ENCODE peak calls at places on chromosomes 3 and 15, in nine cellular contexts. One of them, this sample, is unnamed.

GRCh38 chr3:24588568-24588967 is 93.9 kb upstream of the THRB start:
- DNase-seq in neuronal stem cell: no peak
- DNase-seq in K562: no peak
- DNase-seq in heart right ventricle: no peak
- DNase-seq in HCT116: no peak
- DNase-seq in uterus: no peak
- DNase-seq in mucosa of descending colon: no peak
- DNase-seq in A549: no peak
- DNase-seq in heart left ventricle: no peak
- DNase-seq in this sample: no peak

GRCh38 chr15:49644364-49644794 is 23.5 kb downstream of the DTWD1 start:
- DNase-seq in neuronal stem cell: no peak
- DNase-seq in K562: peak; percentile 6
- DNase-seq in heart right ventricle: no peak
- DNase-seq in HCT116: no peak
- DNase-seq in uterus: peak; percentile 31
- DNase-seq in mucosa of descending colon: no peak
- DNase-seq in A549: no peak
- DNase-seq in heart left ventricle: no peak
- DNase-seq in this sample: no peak

GRCh38 chr15:45187894-45188830 is at the start of gene SHF:
- DNase-seq in neuronal stem cell: peak; percentile 71
- DNase-seq in K562: peak; percentile 50
- DNase-seq in heart right ventricle: peak; percentile 64
- DNase-seq in HCT116: no peak
- DNase-seq in uterus: peak; percentile 86
- DNase-seq in mucosa of descending colon: peak; percentile 61
- DNase-seq in A549: peak; percentile 18
- DNase-seq in heart left ventricle: peak; percentile 61
- DNase-seq in this sample: no peak

GRCh38 chr3:129065727-129066087 is 5.1 kb downstream of the GP9 start:
- DNase-seq in neuronal stem cell: no peak
- DNase-seq in K562: no peak
- DNase-seq in heart right ventricle: no peak
- DNase-seq in HCT116: no peak
- DNase-seq in uterus: no peak
- DNase-seq in mucosa of descending colon: peak; percentile 66
- DNase-seq in A549: no peak
- DNase-seq in heart left ventricle: no peak
- DNase-seq in this sample: no peak

GRCh38 chr3:8653800-8654408 is 9.3 kb upstream of the SSUH2 start:
- DNase-seq in neuronal stem cell: no peak
- DNase-seq in K562: no peak
- DNase-seq in heart right ventricle: no peak
- DNase-seq in HCT116: no peak
- DNase-seq in uterus: no peak
- DNase-seq in mucosa of descending colon: no peak
- DNase-seq in A549: no peak
- DNase-seq in heart left ventricle: no peak
- DNase-seq in this sample: no peak

GRCh38 chr15:29638781-29639180 is 183.5 kb downstream of the TJP1 start:
- DNase-seq in neuronal stem cell: no peak
- DNase-seq in K562: no peak
- DNase-seq in heart right ventricle: no peak
- DNase-seq in HCT116: peak; percentile 22
- DNase-seq in uterus: no peak
- DNase-seq in mucosa of descending colon: no peak
- DNase-seq in A549: no peak
- DNase-seq in heart left ventricle: no peak
- DNase-seq in this sample: no peak

GRCh38 chr3:135762188-135762853 is 203.2 kb upstream of the PPP2R3A start:
- DNase-seq in neuronal stem cell: no peak
- DNase-seq in K562: peak; percentile 2
- DNase-seq in heart right ventricle: no peak
- DNase-seq in HCT116: no peak
- DNase-seq in uterus: no peak
- DNase-seq in mucosa of descending colon: no peak
- DNase-seq in A549: no peak
- DNase-seq in heart left ventricle: no peak
- DNase-seq in this sample: no peak

GRCh38 chr3:136404056-136404455 is 153.9 kb downstream of the PCCB start:
- DNase-seq in neuronal stem cell: no peak
- DNase-seq in K562: no peak
- DNase-seq in heart right ventricle: no peak
- DNase-seq in HCT116: no peak
- DNase-seq in uterus: no peak
- DNase-seq in mucosa of descending colon: no peak
- DNase-seq in A549: no peak
- DNase-seq in heart left ventricle: no peak
- DNase-seq in this sample: no peak

GRCh38 chr3:88595025-88595424 is 445.3 kb downstream of the C3orf38 start:
- DNase-seq in neuronal stem cell: no peak
- DNase-seq in K562: no peak
- DNase-seq in heart right ventricle: no peak
- DNase-seq in HCT116: no peak
- DNase-seq in uterus: no peak
- DNase-seq in mucosa of descending colon: no peak
- DNase-seq in A549: no peak
- DNase-seq in heart left ventricle: no peak
- DNase-seq in this sample: no peak

GRCh38 chr3:15858547-15859506 is 61.0 kb upstream of the ANKRD28 start:
- DNase-seq in neuronal stem cell: peak; percentile 30
- DNase-seq in K562: peak; percentile 84
- DNase-seq in heart right ventricle: peak; percentile 36
- DNase-seq in HCT116: no peak
- DNase-seq in uterus: peak; percentile 22
- DNase-seq in mucosa of descending colon: peak; percentile 74
- DNase-seq in A549: peak; percentile 41
- DNase-seq in heart left ventricle: peak; percentile 35
- DNase-seq in this sample: no peak

GRCh38 chr15:33126559-33127290 is 67.8 kb downstream of the FMN1 start:
- DNase-seq in neuronal stem cell: no peak
- DNase-seq in K562: peak; percentile 24
- DNase-seq in heart right ventricle: peak; percentile 29
- DNase-seq in HCT116: peak; percentile 72
- DNase-seq in uterus: peak; percentile 24
- DNase-seq in mucosa of descending colon: peak; percentile 93
- DNase-seq in A549: peak; percentile 70
- DNase-seq in heart left ventricle: peak; percentile 74
- DNase-seq in this sample: peak; percentile 45

GRCh38 chr3:129618901-129619671 is 12.6 kb upstream of the PLXND1 start:
- DNase-seq in neuronal stem cell: no peak
- DNase-seq in K562: no peak
- DNase-seq in heart right ventricle: peak; percentile 37
- DNase-seq in HCT116: no peak
- DNase-seq in uterus: no peak
- DNase-seq in mucosa of descending colon: no peak
- DNase-seq in A549: no peak
- DNase-seq in heart left ventricle: peak; percentile 49
- DNase-seq in this sample: no peak

GRCh38 chr15:27219636-27220035 is 248.7 kb downstream of the GABRG3 start:
- DNase-seq in neuronal stem cell: no peak
- DNase-seq in K562: no peak
- DNase-seq in heart right ventricle: no peak
- DNase-seq in HCT116: no peak
- DNase-seq in uterus: no peak
- DNase-seq in mucosa of descending colon: no peak
- DNase-seq in A549: no peak
- DNase-seq in heart left ventricle: no peak
- DNase-seq in this sample: no peak

GRCh38 chr3:42749753-42750231 is 23.3 kb downstream of the CCDC13 start:
- DNase-seq in neuronal stem cell: no peak
- DNase-seq in K562: peak; percentile 63
- DNase-seq in heart right ventricle: no peak
- DNase-seq in HCT116: no peak
- DNase-seq in uterus: no peak
- DNase-seq in mucosa of descending colon: no peak
- DNase-seq in A549: no peak
- DNase-seq in heart left ventricle: no peak
- DNase-seq in this sample: no peak

GRCh38 chr15:58582150-58582549 is 150.4 kb downstream of the LIPC start:
- DNase-seq in neuronal stem cell: no peak
- DNase-seq in K562: no peak
- DNase-seq in heart right ventricle: no peak
- DNase-seq in HCT116: no peak
- DNase-seq in uterus: no peak
- DNase-seq in mucosa of descending colon: no peak
- DNase-seq in A549: no peak
- DNase-seq in heart left ventricle: no peak
- DNase-seq in this sample: no peak

GRCh38 chr3:138038725-138039462 is 28.9 kb downstream of the CLDN18 start:
- DNase-seq in neuronal stem cell: no peak
- DNase-seq in K562: no peak
- DNase-seq in heart right ventricle: no peak
- DNase-seq in HCT116: no peak
- DNase-seq in uterus: no peak
- DNase-seq in mucosa of descending colon: no peak
- DNase-seq in A549: no peak
- DNase-seq in heart left ventricle: no peak
- DNase-seq in this sample: no peak

GRCh38 chr3:62665627-62666433 is 209.4 kb downstream of the CADPS start:
- DNase-seq in neuronal stem cell: peak; percentile 80
- DNase-seq in K562: peak; percentile 50
- DNase-seq in heart right ventricle: peak; percentile 64
- DNase-seq in HCT116: peak; percentile 26
- DNase-seq in uterus: no peak
- DNase-seq in mucosa of descending colon: peak; percentile 90
- DNase-seq in A549: peak; percentile 44
- DNase-seq in heart left ventricle: peak; percentile 42
- DNase-seq in this sample: peak; percentile 7

DNA sequence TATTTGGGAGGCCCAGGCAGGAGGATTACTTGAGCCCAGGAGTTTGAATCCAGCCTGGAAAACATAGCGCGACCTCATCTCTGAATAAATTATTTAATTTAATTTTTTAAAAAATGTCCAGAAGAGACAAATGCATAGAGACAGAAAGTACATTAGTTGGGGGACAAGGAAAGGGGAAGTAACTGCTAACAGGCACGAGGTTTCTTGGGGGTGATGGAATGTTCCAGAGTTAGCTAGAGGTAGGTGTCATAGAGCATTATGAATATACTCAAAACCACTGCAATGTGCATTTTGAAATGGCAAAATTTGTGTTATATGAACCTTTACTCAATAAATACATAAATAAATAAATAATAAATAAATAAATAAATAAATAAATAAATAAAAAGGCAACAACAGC is 31.7 kb upstream of the CYP11A1 start:
- DNase-seq in neuronal stem cell: no peak
- DNase-seq in K562: no peak
- DNase-seq in heart right ventricle: no peak
- DNase-seq in HCT116: no peak
- DNase-seq in uterus: no peak
- DNase-seq in mucosa of descending colon: no peak
- DNase-seq in A549: no peak
- DNase-seq in heart left ventricle: no peak
- DNase-seq in this sample: no peak
- H3K4me1 ChIP-seq in neuronal stem cell: peaks cover 8% of the 10 kb centered on the region
- H3K4me1 ChIP-seq in K562: peaks cover 67% of the 10 kb centered on the region
- H3K4me1 ChIP-seq in heart right ventricle: peaks cover 16% of the 10 kb centered on the region
- H3K4me1 ChIP-seq in HCT116: peaks cover 69% of the 10 kb centered on the region
- H3K4me1 ChIP-seq in uterus: no peaks in the 10 kb centered on the region
- H3K4me1 ChIP-seq in mucosa of descending colon: peaks cover 6% of the 10 kb centered on the region
- H3K4me1 ChIP-seq in A549: peaks cover 22% of the 10 kb centered on the region
- H3K4me1 ChIP-seq in heart left ventricle: peaks cover 12% of the 10 kb centered on the region
- H3K4me1 ChIP-seq in this sample: no peaks in the 10 kb centered on the region

GRCh38 chr3:83011471-83011870 is 1250.0 kb upstream of the GBE1 start:
- DNase-seq in neuronal stem cell: no peak
- DNase-seq in K562: no peak
- DNase-seq in heart right ventricle: no peak
- DNase-seq in HCT116: no peak
- DNase-seq in uterus: no peak
- DNase-seq in mucosa of descending colon: no peak
- DNase-seq in A549: no peak
- DNase-seq in heart left ventricle: no peak
- DNase-seq in this sample: no peak
- H3K4me1 ChIP-seq in neuronal stem cell: no peaks in the 10 kb centered on the region
- H3K4me1 ChIP-seq in K562: no peaks in the 10 kb centered on the region
- H3K4me1 ChIP-seq in heart right ventricle: no peaks in the 10 kb centered on the region
- H3K4me1 ChIP-seq in HCT116: no peaks in the 10 kb centered on the region
- H3K4me1 ChIP-seq in uterus: no peaks in the 10 kb centered on the region
- H3K4me1 ChIP-seq in mucosa of descending colon: no peaks in the 10 kb centered on the region
- H3K4me1 ChIP-seq in A549: no peaks in the 10 kb centered on the region
- H3K4me1 ChIP-seq in heart left ventricle: no peaks in the 10 kb centered on the region
- H3K4me1 ChIP-seq in this sample: no peaks in the 10 kb centered on the region

DNA sequence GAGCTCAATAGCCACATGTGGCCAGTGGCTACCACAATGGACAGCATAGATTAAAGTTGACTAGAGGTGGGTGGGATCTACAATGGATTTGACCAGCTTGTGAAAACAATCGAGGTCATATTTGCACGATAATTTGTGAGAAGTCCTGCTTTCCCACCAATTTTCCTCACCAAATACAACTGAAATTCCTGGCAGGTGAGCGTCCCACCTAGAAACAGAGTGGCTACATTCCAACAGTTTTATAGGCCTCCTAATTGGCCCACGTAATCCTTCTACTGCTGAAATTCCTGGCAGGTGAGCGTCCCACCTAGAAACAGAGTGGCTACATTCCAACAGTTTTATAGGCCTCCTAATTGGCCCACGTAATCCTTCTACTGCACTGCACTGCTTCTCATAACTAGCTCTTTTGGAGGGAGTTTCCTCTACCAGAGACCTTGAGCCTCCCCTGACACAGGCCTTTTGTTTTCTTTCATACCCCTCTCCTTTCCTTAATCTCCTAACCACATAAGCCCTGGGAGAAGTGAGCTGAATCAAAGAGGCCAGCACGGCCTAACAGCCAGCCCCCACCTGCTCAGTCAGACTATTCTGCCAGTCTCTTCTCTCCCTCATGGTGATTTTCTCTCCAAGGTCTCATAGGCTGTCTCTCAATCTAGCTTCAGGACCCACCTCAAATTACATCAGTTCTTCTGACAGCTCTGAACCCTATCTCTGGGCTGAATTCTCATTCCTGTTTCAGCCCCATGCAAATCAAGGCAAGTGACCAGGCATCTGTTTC is 80.2 kb downstream of the BFSP2 start:
- DNase-seq in neuronal stem cell: no peak
- DNase-seq in K562: no peak
- DNase-seq in heart right ventricle: no peak
- DNase-seq in HCT116: peak; percentile 79
- DNase-seq in uterus: no peak
- DNase-seq in mucosa of descending colon: peak; percentile 62
- DNase-seq in A549: no peak
- DNase-seq in heart left ventricle: no peak
- DNase-seq in this sample: no peak
- H3K4me1 ChIP-seq in neuronal stem cell: peaks cover 21% of the 10 kb centered on the region
- H3K4me1 ChIP-seq in K562: no peaks in the 10 kb centered on the region
- H3K4me1 ChIP-seq in heart right ventricle: peaks cover 3% of the 10 kb centered on the region
- H3K4me1 ChIP-seq in HCT116: peaks cover 13% of the 10 kb centered on the region
- H3K4me1 ChIP-seq in uterus: no peaks in the 10 kb centered on the region
- H3K4me1 ChIP-seq in mucosa of descending colon: peaks cover 10% of the 10 kb centered on the region
- H3K4me1 ChIP-seq in A549: no peaks in the 10 kb centered on the region
- H3K4me1 ChIP-seq in heart left ventricle: peaks cover 3% of the 10 kb centered on the region
- H3K4me1 ChIP-seq in this sample: peaks cover 7% of the 10 kb centered on the region

DNA sequence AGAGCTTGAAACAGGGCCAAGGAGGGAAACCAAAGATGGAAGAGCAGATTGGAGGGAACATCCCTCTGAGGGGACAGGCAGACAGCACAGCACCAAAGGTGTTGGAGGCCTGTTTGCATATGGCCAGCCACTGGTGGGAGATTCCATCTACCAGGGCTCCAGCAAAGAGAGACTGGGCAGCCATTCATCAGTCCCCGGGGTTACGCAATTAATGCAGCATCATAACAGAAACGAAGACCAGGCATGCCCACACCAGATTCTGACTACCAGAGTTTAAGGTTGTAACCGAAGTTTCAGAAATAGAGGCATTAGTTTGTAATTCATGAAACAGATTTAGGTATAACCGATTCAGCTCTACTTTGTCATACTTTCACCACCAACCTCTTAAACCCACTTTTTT is 58.1 kb downstream of the COL8A1 start:
- DNase-seq in neuronal stem cell: no peak
- DNase-seq in K562: no peak
- DNase-seq in heart right ventricle: no peak
- DNase-seq in HCT116: no peak
- DNase-seq in uterus: no peak
- DNase-seq in mucosa of descending colon: no peak
- DNase-seq in A549: no peak
- DNase-seq in heart left ventricle: no peak
- DNase-seq in this sample: no peak
- H3K4me1 ChIP-seq in neuronal stem cell: peaks cover 2% of the 10 kb centered on the region
- H3K4me1 ChIP-seq in K562: no peaks in the 10 kb centered on the region
- H3K4me1 ChIP-seq in heart right ventricle: peaks cover 5% of the 10 kb centered on the region
- H3K4me1 ChIP-seq in HCT116: no peaks in the 10 kb centered on the region
- H3K4me1 ChIP-seq in uterus: no peaks in the 10 kb centered on the region
- H3K4me1 ChIP-seq in mucosa of descending colon: no peaks in the 10 kb centered on the region
- H3K4me1 ChIP-seq in A549: no peaks in the 10 kb centered on the region
- H3K4me1 ChIP-seq in heart left ventricle: peaks cover 19% of the 10 kb centered on the region
- H3K4me1 ChIP-seq in this sample: no peaks in the 10 kb centered on the region

This sample was measured in Panc1.